ENCODE peak calls at places on chromosomes 3 and 15, in five cellular contexts. One of them, this sample, is unnamed. For H3K36me3, the result is how much of the 10 kb centered on the place peaks cover.

GRCh38 chr3:67739851-67740250 is 85.4 kb upstream of the SUCLG2 start:
- DNase-seq in IMR-90: peak
- DNase-seq in neuronal stem cell: no peak
- DNase-seq in mesenchymal stem cell: no peak
- DNase-seq in H1: no peak
- DNase-seq in this sample: no peak

GRCh38 chr3:106611123-106611522 is 742.3 kb upstream of the CBLB start:
- DNase-seq in IMR-90: no peak
- DNase-seq in neuronal stem cell: no peak
- DNase-seq in mesenchymal stem cell: no peak
- DNase-seq in H1: no peak
- DNase-seq in this sample: no peak

GRCh38 chr15:72284781-72285180 is 12.4 kb upstream of the PARP6 start:
- DNase-seq in IMR-90: peak
- DNase-seq in neuronal stem cell: no peak
- DNase-seq in mesenchymal stem cell: no peak
- DNase-seq in H1: no peak
- DNase-seq in this sample: no peak

GRCh38 chr15:42371125-42371524 is 11.8 kb downstream of the CAPN3 start:
- DNase-seq in IMR-90: peak
- DNase-seq in neuronal stem cell: no peak
- DNase-seq in mesenchymal stem cell: peak
- DNase-seq in H1: no peak
- DNase-seq in this sample: peak

GRCh38 chr3:16448691-16449090 is 64.8 kb downstream of the RFTN1 start:
- DNase-seq in IMR-90: peak
- DNase-seq in neuronal stem cell: no peak
- DNase-seq in mesenchymal stem cell: peak
- DNase-seq in H1: no peak
- DNase-seq in this sample: peak

GRCh38 chr3:104190681-104191080 is 1176.0 kb upstream of the ALCAM start:
- DNase-seq in IMR-90: no peak
- DNase-seq in neuronal stem cell: no peak
- DNase-seq in mesenchymal stem cell: no peak
- DNase-seq in H1: no peak
- DNase-seq in this sample: no peak

GRCh38 chr3:162134571-162134970 is 638.0 kb downstream of the OTOL1 start:
- DNase-seq in IMR-90: no peak
- DNase-seq in neuronal stem cell: no peak
- DNase-seq in mesenchymal stem cell: no peak
- DNase-seq in H1: no peak
- DNase-seq in this sample: no peak

GRCh38 chr3:101988591-101988990 is 139.3 kb downstream of the NFKBIZ start:
- DNase-seq in IMR-90: no peak
- DNase-seq in neuronal stem cell: no peak
- DNase-seq in mesenchymal stem cell: no peak
- DNase-seq in H1: no peak
- DNase-seq in this sample: no peak

GRCh38 chr15:85758655-85758978 is 36.1 kb downstream of the KLHL25 start:
- DNase-seq in IMR-90: no peak
- DNase-seq in neuronal stem cell: no peak
- DNase-seq in mesenchymal stem cell: no peak
- DNase-seq in H1: no peak
- DNase-seq in this sample: no peak

GRCh38 chr3:147620906-147621305 is 211.7 kb downstream of the ZIC1 start:
- DNase-seq in IMR-90: no peak
- DNase-seq in neuronal stem cell: no peak
- DNase-seq in mesenchymal stem cell: no peak
- DNase-seq in H1: no peak
- DNase-seq in this sample: no peak

GRCh38 chr15:75107905-75108838 is 84.8 kb downstream of the PPCDC start:
- DNase-seq in IMR-90: peak
- DNase-seq in neuronal stem cell: no peak
- DNase-seq in mesenchymal stem cell: peak
- DNase-seq in H1: no peak
- DNase-seq in this sample: peak

GRCh38 chr15:95162069-95162468 is 930.7 kb downstream of the MCTP2 start:
- DNase-seq in IMR-90: peak
- DNase-seq in neuronal stem cell: no peak
- DNase-seq in mesenchymal stem cell: peak
- DNase-seq in H1: no peak
- DNase-seq in this sample: no peak

GRCh38 chr3:161221881-161222600 is 930 bp downstream of the NMD3 start:
- DNase-seq in IMR-90: peak
- DNase-seq in neuronal stem cell: no peak
- DNase-seq in mesenchymal stem cell: peak
- DNase-seq in H1: no peak
- DNase-seq in this sample: no peak

GRCh38 chr3:23945653-23945902 is 492 bp downstream of the NR1D2 start:
- DNase-seq in IMR-90: no peak
- DNase-seq in neuronal stem cell: no peak
- DNase-seq in mesenchymal stem cell: no peak
- DNase-seq in H1: no peak
- DNase-seq in this sample: no peak

GRCh38 chr15:90716317-90716975 is 700 bp upstream of the BLM start:
- DNase-seq in IMR-90: peak
- DNase-seq in neuronal stem cell: no peak
- DNase-seq in mesenchymal stem cell: peak
- DNase-seq in H1: no peak
- DNase-seq in this sample: no peak

GRCh38 chr15:90711842-90712241 is 5.3 kb upstream of the BLM start:
- DNase-seq in IMR-90: no peak
- DNase-seq in neuronal stem cell: no peak
- DNase-seq in mesenchymal stem cell: no peak
- DNase-seq in H1: no peak
- DNase-seq in this sample: no peak

GRCh38 chr15:90711418-90711824 is 5.7 kb upstream of the BLM start:
- DNase-seq in IMR-90: no peak
- DNase-seq in neuronal stem cell: no peak
- DNase-seq in mesenchymal stem cell: no peak
- DNase-seq in H1: no peak
- DNase-seq in this sample: no peak

GRCh38 chr15:90710436-90710835 is 6.7 kb upstream of the BLM start:
- DNase-seq in IMR-90: no peak
- DNase-seq in neuronal stem cell: no peak
- DNase-seq in mesenchymal stem cell: no peak
- DNase-seq in H1: peak
- DNase-seq in this sample: no peak

DNA sequence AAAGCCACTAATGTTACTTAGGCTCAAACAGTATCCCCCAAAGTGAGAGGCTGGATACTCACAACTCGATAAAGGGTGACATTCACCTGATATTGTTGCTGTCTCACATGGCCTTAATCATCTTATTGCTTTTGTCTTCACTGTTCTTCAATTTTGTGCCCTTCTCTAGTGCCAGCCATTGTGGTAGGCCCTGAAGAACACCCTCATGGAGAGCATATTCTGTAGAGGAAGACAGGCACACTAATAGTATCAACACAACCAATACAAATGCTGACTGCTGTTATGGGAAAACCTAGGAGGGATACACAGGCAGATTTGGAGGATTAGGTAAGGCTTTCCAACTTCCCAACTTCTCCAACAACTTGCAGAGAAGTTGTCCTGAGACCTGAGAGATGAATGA is 4.1 kb upstream of the BLM start:
- DNase-seq in IMR-90: no peak
- DNase-seq in neuronal stem cell: no peak
- DNase-seq in mesenchymal stem cell: no peak
- DNase-seq in H1: no peak
- DNase-seq in this sample: no peak
- H3K4ac ChIP-seq in IMR-90: no peak
- H3K4ac ChIP-seq in neuronal stem cell: no peak
- H3K4ac ChIP-seq in mesenchymal stem cell: no peak
- H3K4ac ChIP-seq in H1: no peak
- H3K4ac ChIP-seq in this sample: no peak

GRCh38 chr3:123026551-123027291 is 842 bp downstream of the SEMA5B start:
- DNase-seq in IMR-90: no peak
- DNase-seq in neuronal stem cell: peak
- DNase-seq in mesenchymal stem cell: peak
- DNase-seq in H1: peak
- DNase-seq in this sample: no peak
- H2AFZ ChIP-seq in IMR-90: peak
- H2AFZ ChIP-seq in neuronal stem cell: peak
- H2AFZ ChIP-seq in mesenchymal stem cell: peak
- H2AFZ ChIP-seq in H1: no peak
- H2AFZ ChIP-seq in this sample: no peak

GRCh38 chr3:13626915-13627460 is 78.1 kb downstream of the FBLN2 start:
- DNase-seq in IMR-90: no peak
- DNase-seq in neuronal stem cell: no peak
- DNase-seq in mesenchymal stem cell: no peak
- DNase-seq in H1: no peak
- DNase-seq in this sample: no peak
- H3K36me3 ChIP-seq in IMR-90: under half
- H3K36me3 ChIP-seq in neuronal stem cell: under half
- H3K36me3 ChIP-seq in mesenchymal stem cell: under half
- H3K36me3 ChIP-seq in H1: under half
- H3K36me3 ChIP-seq in this sample: under half

DNA sequence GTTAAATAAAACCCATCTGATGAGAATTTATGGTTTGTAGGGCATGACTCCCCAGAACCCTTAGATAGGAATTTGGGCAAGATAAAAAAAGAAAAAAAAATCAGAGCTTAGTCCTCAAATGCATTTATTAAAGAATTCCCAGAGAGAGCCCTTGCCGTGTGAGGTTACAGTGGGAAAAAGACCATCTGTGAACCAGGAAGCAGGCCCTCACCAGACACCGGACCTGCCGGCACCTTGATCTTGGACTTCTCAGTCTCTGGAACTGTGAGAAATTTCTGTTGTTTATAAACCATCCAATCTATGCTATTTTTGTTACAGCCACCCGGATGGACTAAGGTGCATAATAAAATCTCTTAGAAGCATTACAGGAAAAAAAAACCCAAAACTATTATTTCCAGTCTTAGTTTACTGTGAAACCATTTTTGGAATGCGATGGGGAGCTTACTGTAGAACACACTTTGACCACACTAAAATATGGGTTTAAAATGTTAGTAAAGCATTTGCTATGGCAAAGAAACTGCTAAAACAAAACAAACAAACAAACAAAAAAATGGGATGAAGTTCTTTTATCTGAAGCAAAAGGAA is 72.2 kb downstream of the LEKR1 start:
- DNase-seq in IMR-90: no peak
- DNase-seq in neuronal stem cell: no peak
- DNase-seq in mesenchymal stem cell: peak
- DNase-seq in H1: no peak
- DNase-seq in this sample: no peak
- H3K4ac ChIP-seq in IMR-90: no peak
- H3K4ac ChIP-seq in neuronal stem cell: no peak
- H3K4ac ChIP-seq in mesenchymal stem cell: no peak
- H3K4ac ChIP-seq in H1: no peak
- H3K4ac ChIP-seq in this sample: no peak

DNA sequence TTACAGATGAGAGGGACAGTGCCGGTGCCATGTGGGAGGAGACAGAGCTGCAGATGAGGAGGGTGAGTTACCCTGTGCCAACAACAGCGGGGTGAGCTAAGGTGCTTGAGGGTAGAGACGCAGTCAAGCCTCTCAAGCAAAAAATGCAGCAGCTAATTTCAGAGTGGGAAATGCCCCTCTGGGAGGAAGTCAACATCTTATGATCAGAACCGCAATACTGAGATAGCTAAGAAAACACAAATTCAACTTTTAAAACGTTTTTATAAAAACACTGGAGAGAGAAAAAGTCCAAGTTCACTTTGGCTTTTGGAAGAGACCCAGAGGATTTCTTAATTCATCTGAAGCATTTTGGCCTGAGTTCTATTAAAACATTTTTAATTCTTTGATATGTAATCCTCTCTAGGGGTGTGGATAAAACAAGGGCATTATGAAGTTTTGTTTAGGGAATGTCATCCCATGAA is 319.2 kb downstream of the SLC9A9 start:
- DNase-seq in IMR-90: no peak
- DNase-seq in neuronal stem cell: no peak
- DNase-seq in mesenchymal stem cell: no peak
- DNase-seq in H1: no peak
- DNase-seq in this sample: no peak
- H2AFZ ChIP-seq in IMR-90: no peak
- H2AFZ ChIP-seq in neuronal stem cell: no peak
- H2AFZ ChIP-seq in mesenchymal stem cell: no peak
- H2AFZ ChIP-seq in H1: no peak
- H2AFZ ChIP-seq in this sample: no peak

GRCh38 chr3:51408021-51408420 is 16.9 kb downstream of the RBM15B start:
- DNase-seq in IMR-90: no peak
- DNase-seq in neuronal stem cell: no peak
- DNase-seq in mesenchymal stem cell: no peak
- DNase-seq in H1: no peak
- DNase-seq in this sample: peak
- H3K36me3 ChIP-seq in IMR-90: under half
- H3K36me3 ChIP-seq in neuronal stem cell: under half
- H3K36me3 ChIP-seq in mesenchymal stem cell: under half
- H3K36me3 ChIP-seq in H1: under half
- H3K36me3 ChIP-seq in this sample: under half

GRCh38 chr3:197791120-197792018 is at the start of gene LRCH3:
- DNase-seq in IMR-90: peak
- DNase-seq in neuronal stem cell: peak
- DNase-seq in mesenchymal stem cell: peak
- DNase-seq in H1: peak
- DNase-seq in this sample: peak
- H3K4ac ChIP-seq in IMR-90: peak
- H3K4ac ChIP-seq in neuronal stem cell: no peak
- H3K4ac ChIP-seq in mesenchymal stem cell: peak
- H3K4ac ChIP-seq in H1: no peak
- H3K4ac ChIP-seq in this sample: peak

GRCh38 chr3:98777801-98778220 is 14.7 kb downstream of the ST3GAL6 start:
- DNase-seq in IMR-90: peak
- DNase-seq in neuronal stem cell: no peak
- DNase-seq in mesenchymal stem cell: peak
- DNase-seq in H1: no peak
- DNase-seq in this sample: no peak

GRCh38 chr3:98778383-98778782 is 15.2 kb downstream of the ST3GAL6 start:
- DNase-seq in IMR-90: peak
- DNase-seq in neuronal stem cell: no peak
- DNase-seq in mesenchymal stem cell: no peak
- DNase-seq in H1: no peak
- DNase-seq in this sample: no peak

GRCh38 chr3:98780343-98780742 is 17.2 kb downstream of the ST3GAL6 start:
- DNase-seq in IMR-90: no peak
- DNase-seq in neuronal stem cell: no peak
- DNase-seq in mesenchymal stem cell: peak
- DNase-seq in H1: no peak
- DNase-seq in this sample: peak

GRCh38 chr3:98779936-98780335 is 16.8 kb downstream of the ST3GAL6 start:
- DNase-seq in IMR-90: peak
- DNase-seq in neuronal stem cell: no peak
- DNase-seq in mesenchymal stem cell: peak
- DNase-seq in H1: no peak
- DNase-seq in this sample: peak

GRCh38 chr3:98778852-98779379 is 15.8 kb downstream of the ST3GAL6 start:
- DNase-seq in IMR-90: peak
- DNase-seq in neuronal stem cell: no peak
- DNase-seq in mesenchymal stem cell: peak
- DNase-seq in H1: no peak
- DNase-seq in this sample: peak
- H2AFZ ChIP-seq in IMR-90: peak
- H2AFZ ChIP-seq in neuronal stem cell: no peak
- H2AFZ ChIP-seq in mesenchymal stem cell: no peak
- H2AFZ ChIP-seq in H1: no peak
- H2AFZ ChIP-seq in this sample: no peak

GRCh38 chr15:69434679-69435078 is 17.9 kb upstream of the RPLP1 start:
- DNase-seq in IMR-90: no peak
- DNase-seq in neuronal stem cell: no peak
- DNase-seq in mesenchymal stem cell: no peak
- DNase-seq in H1: no peak
- DNase-seq in this sample: no peak
- H3K36me3 ChIP-seq in IMR-90: under half
- H3K36me3 ChIP-seq in neuronal stem cell: under half
- H3K36me3 ChIP-seq in mesenchymal stem cell: under half
- H3K36me3 ChIP-seq in H1: half or more
- H3K36me3 ChIP-seq in this sample: under half

This sample was measured in trophoblast cell.